ENCODE peak calls at places on chromosome 11, in six cellular contexts. C is AG09309, X is fibroblast of lung, E is testis, G is epithelial cell of esophagus, V is colonic mucosa. M is an unnamed sample.

GRCh38 chr11:108199446-108200321 is 22.8 kb downstream of the NPAT start:
- DNase-seq in C (peak), X (peak), E (no peak), G (peak), V (no peak), M (peak)

GRCh38 chr11:47863189-47863892 is 15.2 kb upstream of the NUP160 start:
- DNase-seq in C (peak), X (peak), E (no peak), G (no peak), V (no peak), M (peak)

GRCh38 chr11:126488591-126489370 is 133.3 kb downstream of the ST3GAL4 start:
- DNase-seq in C (no peak), X (no peak), E (no peak), G (no peak), V (no peak), M (no peak)

GRCh38 chr11:121591405-121592033 is 138.8 kb upstream of the SORL1-AS1 start:
- DNase-seq in C (peak), X (peak), E (peak), G (peak), V (peak), M (peak)

GRCh38 chr11:92383430-92383829 is 158.8 kb downstream of the FAT3 start:
- DNase-seq in C (no peak), X (peak), E (no peak), G (peak), V (no peak), M (peak)

GRCh38 chr11:61489833-61490585 is 18.5 kb upstream of the LRRC10B start:
- DNase-seq in C (no peak), X (peak), E (peak), G (no peak), V (no peak), M (peak)

GRCh38 chr11:120240866-120241265 is 926 bp downstream of the POU2F3 start:
- DNase-seq in C (no peak), X (no peak), E (no peak), G (no peak), V (no peak), M (no peak)

GRCh38 chr11:82731691-82732277 is 1.9 kb downstream of the FAM181B start:
- DNase-seq in C (no peak), X (no peak), E (no peak), G (no peak), V (no peak), M (no peak)

GRCh38 chr11:125483592-125483991 is 12.5 kb downstream of the FEZ1 start:
- DNase-seq in C (no peak), X (no peak), E (no peak), G (peak), V (no peak), M (no peak)

GRCh38 chr11:73233211-73233610 is 15.1 kb downstream of the P2RY2 start:
- DNase-seq in C (no peak), X (no peak), E (no peak), G (no peak), V (no peak), M (no peak)

GRCh38 chr11:35073691-35074382 is 65.1 kb upstream of the CD44 start:
- DNase-seq in C (no peak), X (peak), E (no peak), G (peak), V (no peak), M (no peak)

GRCh38 chr11:61071208-61071681 is 31.0 kb upstream of the CD5 start:
- DNase-seq in C (no peak), X (no peak), E (no peak), G (no peak), V (no peak), M (no peak)

GRCh38 chr11:131907371-131907770 is 537.0 kb downstream of the NTM start:
- DNase-seq in C (no peak), X (no peak), E (no peak), G (peak), V (no peak), M (no peak)

GRCh38 chr11:11149671-11150459 is 203.2 kb downstream of the CSNK2A3 start:
- DNase-seq in C (no peak), X (no peak), E (no peak), G (no peak), V (no peak), M (no peak)

GRCh38 chr11:57349491-57350274 is 11.5 kb downstream of the P2RX3 start:
- DNase-seq in C (no peak), X (peak), E (peak), G (peak), V (peak), M (peak)

GRCh38 chr11:119691020-119691666 is 37.9 kb downstream of the NECTIN1 start:
- DNase-seq in C (no peak), X (no peak), E (no peak), G (no peak), V (no peak), M (no peak)

GRCh38 chr11:1772270-1773130 is 8.8 kb upstream of the CTSD start:
- DNase-seq in C (peak), X (peak), E (no peak), G (peak), V (peak), M (peak)

GRCh38 chr11:119652907-119653659 is 75.9 kb downstream of the NECTIN1 start:
- DNase-seq in C (no peak), X (no peak), E (no peak), G (no peak), V (no peak), M (no peak)

GRCh38 chr11:66015936-66016792 is 4.4 kb downstream of the CST6 start:
- DNase-seq in C (no peak), X (no peak), E (no peak), G (no peak), V (no peak), M (no peak)

GRCh38 chr11:23252426-23252825 is 392.2 kb upstream of the CCDC179 start:
- DNase-seq in C (no peak), X (no peak), E (no peak), G (peak), V (no peak), M (no peak)

GRCh38 chr11:97622795-97623194 is 1233.0 kb downstream of the JRKL start:
- DNase-seq in C (no peak), X (peak), E (no peak), G (peak), V (no peak), M (no peak)

GRCh38 chr11:68867067-68867466 is 25.4 kb upstream of the CPT1A start:
- DNase-seq in C (no peak), X (no peak), E (no peak), G (no peak), V (no peak), M (no peak)

GRCh38 chr11:69002101-69002742 is 10.8 kb downstream of the MRGPRF start:
- DNase-seq in C (no peak), X (no peak), E (no peak), G (no peak), V (peak), M (peak)

GRCh38 chr11:116110802-116111201 is 606.6 kb upstream of the CADM1 start:
- DNase-seq in C (no peak), X (no peak), E (no peak), G (no peak), V (no peak), M (no peak)

GRCh38 chr11:127864861-127865260 is 722.5 kb downstream of the ETS1 start:
- DNase-seq in C (no peak), X (no peak), E (no peak), G (no peak), V (no peak), M (no peak)

GRCh38 chr11:59551651-59552521 is 40.5 kb downstream of the OR4D9 start:
- DNase-seq in C (no peak), X (peak), E (peak), G (peak), V (no peak), M (peak)

GRCh38 chr11:72724851-72725730 is 27.1 kb downstream of the ARAP1 start:
- DNase-seq in C (peak), X (peak), E (peak), G (peak), V (peak), M (peak)

GRCh38 chr11:47915407-47916137 is 64.8 kb upstream of the PTPRJ start:
- DNase-seq in C (no peak), X (no peak), E (no peak), G (no peak), V (peak), M (no peak)

GRCh38 chr11:61848631-61849030 is 20.5 kb downstream of the FADS2 start:
- DNase-seq in C (no peak), X (no peak), E (no peak), G (no peak), V (no peak), M (no peak)

GRCh38 chr11:118845369-118845768 is 38.3 kb upstream of the CXCR5 start:
- DNase-seq in C (no peak), X (peak), E (no peak), G (peak), V (no peak), M (peak)

GRCh38 chr11:69097263-69097662 is 48.5 kb downstream of the TPCN2 start:
- DNase-seq in C (no peak), X (no peak), E (no peak), G (no peak), V (no peak), M (no peak)

GRCh38 chr11:31509017-31509411 is 408 bp downstream of the IMMP1L start:
- DNase-seq in C (no peak), X (no peak), E (no peak), G (peak), V (peak), M (no peak)

GRCh38 chr11:66015094-66015881 is 3.5 kb downstream of the CST6 start:
- DNase-seq in C (no peak), X (peak), E (no peak), G (no peak), V (no peak), M (peak)

GRCh38 chr11:16825968-16826367 is 87.5 kb downstream of the C11orf58 start:
- DNase-seq in C (no peak), X (peak), E (no peak), G (no peak), V (no peak), M (no peak)

DNA sequence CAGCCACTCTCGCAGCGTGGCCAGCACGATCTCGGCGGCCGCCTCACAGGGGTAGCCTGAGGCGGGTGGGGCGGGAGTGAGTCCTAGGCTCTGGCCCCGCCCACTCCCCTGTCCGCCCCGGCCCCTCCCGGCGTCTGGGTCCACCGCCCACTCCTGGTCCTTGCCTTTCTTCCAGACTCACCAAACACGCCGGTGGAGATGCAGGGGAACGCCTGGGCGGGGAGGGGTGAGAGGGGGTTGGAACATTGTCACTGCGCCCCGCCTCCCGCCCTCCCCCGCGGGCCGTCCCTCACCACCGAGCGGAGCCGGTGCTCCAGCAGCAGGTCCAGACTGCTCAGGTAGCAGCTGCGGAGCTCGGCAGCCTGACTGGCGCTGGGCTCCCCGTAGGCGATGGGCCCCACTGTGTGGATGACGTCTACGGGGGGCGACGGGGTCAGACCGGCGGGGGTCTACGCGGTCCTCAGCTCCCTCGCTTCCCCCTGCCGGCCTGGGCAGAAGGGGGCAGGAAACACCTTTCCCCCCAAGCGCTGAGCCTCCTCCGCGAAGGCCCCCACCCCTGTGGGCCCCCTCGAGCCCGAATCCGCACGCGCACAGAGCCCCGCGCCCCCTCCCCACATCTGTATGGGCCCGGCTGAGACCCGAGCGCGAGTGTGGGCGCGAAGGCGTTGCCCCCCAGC is 13.2 kb downstream of the OTUB1 start:
- DNase-seq in C (no peak), X (peak), E (peak), G (peak), V (peak), M (peak)
- H3K4me3 ChIP-seq in C (no peak), X (no peak), E (peak), G (no peak), V (peak), M (no peak)

GRCh38 chr11:75450826-75451783 is 18.1 kb upstream of the KLHL35 start:
- DNase-seq in C (no peak), X (no peak), E (peak), G (no peak), V (no peak), M (no peak)
- TF ChIP-seq CTCF in C (peak), X (peak), E (peak), G (peak), V (no peak), M (peak)

DNA sequence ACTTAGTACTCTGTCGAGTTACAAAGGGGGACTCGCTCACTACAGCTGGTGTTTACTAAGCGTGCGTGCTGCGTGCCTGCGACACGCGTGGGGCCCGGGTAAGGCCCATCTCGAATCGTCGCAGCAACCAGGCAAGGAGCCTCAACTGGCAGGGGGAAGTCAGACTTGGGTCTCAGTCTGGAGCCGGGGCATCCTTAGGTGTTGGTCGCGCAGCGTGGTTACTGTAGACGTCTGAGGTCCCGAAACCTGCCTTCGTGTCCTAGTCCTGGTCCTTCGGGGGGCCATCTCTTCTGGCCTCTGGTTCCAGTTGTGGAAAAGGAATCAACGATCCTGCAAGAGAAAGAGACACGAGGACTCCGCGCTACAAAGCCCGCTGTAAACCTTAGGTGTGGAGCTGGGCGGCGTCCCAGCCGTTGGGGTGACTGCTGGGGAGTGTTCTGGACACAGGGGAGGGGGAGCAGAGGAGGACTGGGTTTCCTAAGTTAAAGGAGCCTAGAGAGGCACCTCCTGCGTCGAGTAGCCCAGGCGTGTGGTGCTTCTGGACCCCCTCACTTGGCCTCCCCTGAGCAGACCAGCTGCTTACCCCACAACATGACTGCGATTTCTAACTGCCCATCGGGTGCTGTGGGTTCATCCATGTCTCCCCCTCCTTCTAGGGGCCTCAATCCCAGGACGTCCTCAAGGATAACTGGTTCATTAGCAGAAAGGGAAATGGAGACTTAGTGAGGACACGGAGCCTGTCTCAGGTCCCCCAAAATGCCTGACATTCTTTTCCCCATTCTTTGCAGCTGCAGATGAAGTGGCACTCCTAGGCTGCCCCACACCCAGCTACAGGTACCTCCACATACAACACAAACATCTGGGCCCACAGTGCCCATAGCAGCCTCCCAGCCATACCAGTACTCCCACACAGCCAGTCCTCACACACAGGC is 4.9 kb upstream of the WNT11 start:
- DNase-seq in C (no peak), X (no peak), E (no peak), G (no peak), V (peak), M (no peak)
- H3K4me3 ChIP-seq in C (no peak), X (no peak), E (peak), G (no peak), V (peak), M (peak)

GRCh38 chr11:80320765-80321164 is 879.9 kb upstream of the TENM4 start:
- DNase-seq in C (no peak), X (no peak), E (no peak), G (peak), V (no peak), M (no peak)
- TF ChIP-seq CTCF in C (no peak), X (peak), E (peak), G (peak), V (no peak), M (no peak)

DNA sequence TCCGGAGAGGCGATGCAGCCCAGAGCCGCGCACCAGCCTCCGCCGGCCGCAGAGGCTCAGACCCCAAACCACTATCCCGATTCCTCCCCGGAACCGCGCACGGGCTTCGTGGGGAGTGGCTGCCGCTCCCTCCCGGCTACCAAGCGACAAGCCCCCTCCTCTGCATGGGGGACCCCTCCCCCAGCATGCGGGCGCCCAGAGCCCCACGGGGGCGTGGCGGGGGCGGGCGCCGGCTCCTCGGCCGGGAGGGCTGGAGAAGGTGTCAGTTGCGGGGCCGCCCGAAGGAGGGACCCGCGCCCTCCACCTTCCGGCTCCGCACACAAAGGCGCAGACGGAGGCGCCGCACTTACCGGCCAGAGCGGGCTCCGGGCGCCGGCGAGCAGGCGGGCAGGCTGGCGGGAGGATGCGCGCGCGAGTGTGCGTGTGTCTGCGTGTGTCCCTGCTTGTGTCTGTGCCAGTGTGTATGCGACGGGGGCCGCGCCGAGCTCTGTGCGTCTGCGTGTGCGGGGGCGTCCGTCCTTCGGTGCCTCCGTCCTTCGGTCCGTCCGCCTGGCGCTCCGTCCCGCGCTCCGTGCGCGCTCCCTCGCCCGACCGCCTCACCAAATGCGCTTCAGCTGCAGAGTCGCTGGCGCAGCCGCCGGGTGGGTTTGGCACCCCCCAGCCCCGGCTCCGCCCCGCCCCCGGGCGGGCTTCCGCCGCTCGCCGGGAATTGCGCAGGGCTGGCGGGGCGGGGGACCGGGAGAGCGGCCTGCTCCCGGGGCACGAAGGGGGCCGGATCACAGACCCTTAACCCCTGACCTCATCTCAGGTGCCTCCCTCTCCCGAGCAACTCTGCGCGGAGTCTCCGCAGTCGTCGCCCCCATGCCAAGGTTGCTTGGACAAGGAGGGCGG is at the start of gene PTPN5:
- DNase-seq in C (no peak), X (peak), E (peak), G (peak), V (no peak), M (no peak)
- H3K4me3 ChIP-seq in C (no peak), X (no peak), E (peak), G (no peak), V (no peak), M (peak)